ENCODE peak calls at places on chromosomes 13 and 19, in five cellular contexts. B is AG10803, R is EL, M is GOT3, H is Calu3. A is an unnamed sample.

GRCh38 chr19:15452111-15453047 is 2.6 kb upstream of the WIZ start:
- DNase-seq in M (peak; percentile 21), H (peak; percentile 59), B (peak; percentile 79), R (peak; percentile 59), A (peak; percentile 95)

GRCh38 chr13:27283906-27284523 is 13.4 kb downstream of the RASL11A start:
- DNase-seq in M (no peak), R (peak; percentile 28), B (peak; percentile 20), H (peak; percentile 48), A (peak; percentile 35)

GRCh38 chr19:50607874-50608785 is 31.6 kb downstream of the SYT3 start:
- DNase-seq in R (peak; percentile 57), B (peak; percentile 48), M (peak; percentile 35), H (no peak), A (peak; percentile 49)

GRCh38 chr13:33785384-33785783 is 32.6 kb upstream of the RFC3 start:
- DNase-seq in M (no peak), R (no peak), B (no peak), H (no peak), A (no peak)

GRCh38 chr13:101945435-101945834 is 456.4 kb downstream of the FGF14 start:
- DNase-seq in B (no peak), R (no peak), H (no peak), M (no peak), A (no peak)

GRCh38 chr19:10643968-10644290 is 10.2 kb upstream of the ILF3 start:
- DNase-seq in M (no peak), B (peak; percentile 35), H (no peak), R (no peak), A (peak; percentile 34)

GRCh38 chr13:80903911-80904310 is 563.0 kb upstream of the SPRY2 start:
- DNase-seq in R (no peak), H (no peak), M (no peak), B (no peak), A (no peak)

GRCh38 chr13:42720116-42720857 is 61.1 kb upstream of the FAM216B start:
- DNase-seq in H (peak; percentile 49), M (peak; percentile 19), R (peak; percentile 95), B (peak; percentile 95), A (peak; percentile 90)

GRCh38 chr13:53064721-53065120 is 36.1 kb downstream of the OLFM4 start:
- DNase-seq in R (no peak), H (no peak), M (no peak), B (no peak), A (no peak)